ENCODE peak calls at places on chromosome 14, in ten cellular contexts. E, R, L, T, M, K, Z, X, V and N are unnamed samples.

GRCh38 chr14:71665157-71665556 is 267.1 kb upstream of the RGS6 start:
- DNase-seq in Z (no peak), R (no peak), L (peak; percentile 80), V (no peak), M (no peak), E (peak; percentile 14), K (no peak), X (no peak), T (peak; percentile 92), N (no peak)

GRCh38 chr14:45068396-45068795 is 15.5 kb upstream of the PRPF39 start:
- DNase-seq in M (no peak), V (no peak), E (no peak), T (no peak), R (no peak), X (no peak), Z (no peak), K (no peak), L (no peak), N (no peak)

GRCh38 chr14:44982594-44982993 is 20.6 kb downstream of the TOGARAM1 start:
- DNase-seq in R (no peak), E (no peak), Z (no peak), V (no peak), M (no peak), K (no peak), X (no peak), T (no peak), L (no peak), N (no peak)

GRCh38 chr14:63787995-63788946 is 60.4 kb upstream of the SGPP1 start:
- DNase-seq in T (no peak), M (no peak), E (no peak), Z (no peak), K (no peak), L (no peak), R (no peak), X (no peak), V (no peak), N (no peak)

GRCh38 chr14:61479746-61480502 is 158.5 kb downstream of the PRKCH start:
- DNase-seq in K (no peak), V (no peak), Z (no peak), L (peak; percentile 50), E (peak; percentile 70), T (peak; percentile 72), R (no peak), M (no peak), X (no peak), N (no peak)

GRCh38 chr14:85533821-85534271 is 3.9 kb downstream of the FLRT2 start:
- DNase-seq in R (peak; percentile 20), T (peak; percentile 37), L (peak; percentile 23), K (peak; percentile 54), V (peak; percentile 21), Z (no peak), M (peak; percentile 74), E (no peak), X (peak; percentile 15), N (no peak)

GRCh38 chr14:104284636-104285482 is 146.5 kb downstream of the KIF26A start:
- DNase-seq in K (no peak), X (no peak), V (no peak), T (no peak), Z (peak; percentile 13), R (no peak), E (no peak), L (no peak), M (no peak), N (no peak)

GRCh38 chr14:21097616-21098133 is 780 bp downstream of the ZNF219 start:
- DNase-seq in E (no peak), L (no peak), V (peak; percentile 61), T (no peak), X (no peak), Z (no peak), M (no peak), R (peak; percentile 65), K (peak; percentile 62), N (no peak)

GRCh38 chr14:24428628-24429394 is 657 bp downstream of the CBLN3 start:
- DNase-seq in X (peak; percentile 22), M (no peak), L (no peak), V (no peak), Z (no peak), K (no peak), T (no peak), E (no peak), R (no peak), N (no peak)

GRCh38 chr14:24425704-24426103 is 3.8 kb downstream of the CBLN3 start:
- DNase-seq in V (no peak), Z (no peak), R (peak; percentile 78), K (peak; percentile 21), X (peak; percentile 22), T (peak; percentile 90), L (peak; percentile 91), M (no peak), E (peak; percentile 51), N (no peak)

GRCh38 chr14:24427537-24428508 is 1.6 kb downstream of the CBLN3 start:
- DNase-seq in E (no peak), X (peak; percentile 21), R (no peak), Z (no peak), T (no peak), L (no peak), V (no peak), K (no peak), M (no peak), N (no peak)

GRCh38 chr14:24426150-24426911 is 3.1 kb downstream of the CBLN3 start:
- DNase-seq in K (no peak), X (no peak), V (no peak), R (no peak), M (no peak), E (peak; percentile 15), L (no peak), Z (no peak), T (no peak), N (no peak)

GRCh38 chr14:24426912-24427536 is 2.4 kb downstream of the CBLN3 start:
- DNase-seq in T (no peak), R (peak; percentile 79), X (peak; percentile 12), E (no peak), V (no peak), K (no peak), Z (no peak), L (no peak), M (no peak), N (no peak)
- TF ChIP-seq CTCF in T (no peak), R (no peak), X (no peak), E (peak; percentile 37), V (no peak), K (no peak), Z (no peak), L (no peak), M (peak; percentile 55), N (no peak)

DNA sequence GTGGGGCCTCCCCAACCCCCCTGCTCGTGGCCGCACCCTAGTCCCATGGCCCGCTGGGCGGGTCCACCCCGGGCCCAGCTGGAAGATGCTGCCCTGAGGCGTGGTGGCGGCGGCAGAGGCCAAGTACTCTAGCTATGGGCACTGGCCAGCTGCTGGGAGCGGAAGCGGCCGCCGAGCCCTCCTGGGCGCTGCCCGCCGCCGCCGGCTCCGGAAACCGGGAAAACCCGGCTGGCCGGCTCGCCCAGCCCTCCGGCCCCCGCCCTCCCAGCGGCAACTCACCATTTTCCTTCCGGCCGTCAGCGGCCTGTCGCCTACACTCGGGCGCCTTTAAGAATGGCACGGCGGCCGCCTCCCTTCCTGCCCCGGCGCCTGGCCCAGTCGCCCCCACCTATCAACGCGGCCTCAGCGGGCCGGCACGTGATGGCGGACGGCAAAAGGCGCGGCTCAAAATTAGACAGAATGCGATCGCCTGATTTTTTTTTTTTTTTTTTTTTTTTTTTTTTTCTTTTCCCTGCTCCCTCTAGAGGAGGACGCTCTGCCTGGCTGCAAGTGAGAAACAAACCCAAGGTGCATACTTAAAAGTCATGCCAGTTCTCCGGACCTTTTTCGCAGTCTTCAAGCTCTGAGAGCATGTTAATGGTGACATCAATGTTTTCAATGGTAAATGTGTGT is at the start of gene GMFB:
- DNase-seq in Z (peak; percentile 95), R (peak; percentile 96), E (peak; percentile 69), T (peak; percentile 88), V (peak; percentile 94), K (peak; percentile 93), L (peak; percentile 96), M (peak; percentile 84), X (peak; percentile 91), N (peak; percentile 93)
- TF ChIP-seq CTCF in Z (peak; percentile 63), R (peak; percentile 47), E (peak; percentile 58), T (peak; percentile 53), V (peak; percentile 40), K (peak; percentile 61), L (peak; percentile 60), M (no peak), X (peak; percentile 42), N (peak; percentile 25)

GRCh38 chr14:24338843-24339242 is 948 bp downstream of the RIPK3 start:
- DNase-seq in L (no peak), M (no peak), R (no peak), T (no peak), K (no peak), E (no peak), V (no peak), X (no peak), Z (no peak), N (no peak)

GRCh38 chr14:24337144-24337823 is 2.4 kb upstream of the ADCY4 start:
- DNase-seq in L (no peak), M (no peak), R (no peak), X (no peak), Z (no peak), T (no peak), V (no peak), E (no peak), K (no peak), N (no peak)

GRCh38 chr14:24337824-24338175 is 2.0 kb downstream of the RIPK3 start:
- DNase-seq in V (no peak), X (no peak), M (no peak), L (no peak), R (no peak), T (no peak), Z (no peak), E (no peak), K (no peak), N (no peak)

GRCh38 chr14:24334431-24335271 is at the start of gene ADCY4:
- DNase-seq in V (no peak), X (peak; percentile 46), Z (peak; percentile 68), T (no peak), L (no peak), K (peak; percentile 25), M (peak; percentile 75), R (no peak), E (no peak), N (no peak)

DNA sequence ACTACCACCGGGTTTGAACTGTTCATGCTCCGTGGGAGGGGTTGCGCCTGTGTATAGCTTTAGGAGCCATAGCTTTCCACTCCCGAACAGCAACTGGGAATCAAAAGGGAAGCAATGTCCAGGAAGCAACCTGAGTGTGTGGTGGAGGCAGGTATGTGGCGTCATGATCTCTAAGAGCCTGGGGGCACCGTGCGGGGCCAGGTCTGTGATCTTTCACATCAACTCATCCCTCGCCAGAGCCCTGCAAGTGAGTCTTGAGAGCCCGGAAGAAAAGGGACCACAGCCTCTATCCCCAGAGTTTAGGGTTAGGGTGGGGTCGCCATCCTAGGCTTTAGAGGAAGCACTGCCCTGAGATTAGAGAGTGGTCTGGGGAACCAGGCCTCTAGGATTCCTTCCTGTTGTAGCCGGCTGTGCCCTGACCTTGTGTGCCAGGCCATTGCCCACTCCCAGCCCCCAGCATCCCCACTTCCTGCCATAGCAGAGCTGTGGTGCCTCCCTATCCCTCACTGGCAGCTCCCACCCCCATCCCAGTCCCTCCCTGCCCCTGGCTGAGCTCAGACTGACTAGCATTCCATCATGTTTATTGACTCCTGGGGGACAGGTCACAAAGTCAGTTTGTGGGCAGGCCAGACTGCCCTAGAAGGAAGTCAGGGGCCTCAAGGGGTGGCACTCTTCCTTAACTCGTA is 733 bp upstream of the ADCY4 start:
- DNase-seq in L (no peak), K (no peak), T (no peak), V (no peak), E (no peak), X (peak; percentile 56), Z (no peak), M (no peak), R (no peak), N (no peak)
- TF ChIP-seq CTCF in L (no peak), K (no peak), T (no peak), V (no peak), E (no peak), X (no peak), Z (no peak), M (no peak), R (no peak), N (no peak)

GRCh38 chr14:70563417-70563816 is 28.6 kb upstream of the ADAM20 start:
- DNase-seq in R (no peak), E (no peak), X (no peak), M (no peak), K (no peak), Z (no peak), V (no peak), T (no peak), L (no peak), N (no peak)

GRCh38 chr14:70563869-70564268 is 29.1 kb upstream of the ADAM20 start:
- DNase-seq in L (no peak), K (no peak), X (no peak), Z (peak; percentile 61), R (no peak), V (no peak), E (no peak), T (no peak), M (no peak), N (no peak)

GRCh38 chr14:70573050-70573449 is 27.4 kb downstream of the MED6 start:
- DNase-seq in K (no peak), E (no peak), T (no peak), L (no peak), Z (no peak), V (no peak), X (no peak), M (no peak), R (no peak), N (no peak)

GRCh38 chr14:70571139-70571538 is 29.3 kb downstream of the MED6 start:
- DNase-seq in R (no peak), L (no peak), M (no peak), T (no peak), K (no peak), Z (no peak), V (no peak), E (no peak), X (no peak), N (no peak)

DNA sequence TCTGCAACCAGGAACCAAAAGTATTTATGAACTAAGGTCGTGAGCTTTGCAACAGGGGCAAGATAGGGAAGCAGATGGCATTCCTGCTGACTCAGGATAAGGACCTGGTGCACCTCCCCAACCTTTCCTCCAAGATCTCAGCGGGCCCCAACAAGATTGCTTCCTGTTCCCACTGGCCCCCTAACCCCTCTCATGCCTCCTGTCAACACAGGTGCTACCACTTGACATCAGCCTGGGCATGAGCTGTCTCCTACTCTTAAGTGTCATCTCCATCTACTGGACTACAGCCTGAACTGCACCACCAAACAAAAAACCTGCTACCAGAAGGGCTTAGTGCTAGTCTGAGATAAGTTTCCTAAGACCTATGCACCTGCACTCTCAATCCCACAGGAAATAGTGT is 32.7 kb downstream of the MED6 start:
- DNase-seq in X (no peak), T (peak; percentile 42), V (peak; percentile 17), E (peak; percentile 33), L (peak; percentile 53), M (peak; percentile 66), Z (no peak), K (peak; percentile 36), R (peak; percentile 28), N (peak; percentile 35)
- TF ChIP-seq CTCF in X (no peak), T (peak; percentile 60), V (no peak), E (peak; percentile 77), L (peak; percentile 70), M (peak; percentile 48), Z (peak; percentile 52), K (peak; percentile 63), R (peak; percentile 34), N (peak; percentile 33)